ENCODE peak calls at places on chromosome 17, in six cellular contexts. A is A549; X is CD4-positive, alpha-beta T cell; F is left cardiac atrium; D is foreskin keratinocyte; S is K562. K is an unnamed sample.

GRCh38 chr17:81271226-81271625 is 23.9 kb downstream of the SLC38A10 start:
- ATAC-seq in S (no peak), X (no peak), F (no peak), A (peak), D (peak), K (no peak)

GRCh38 chr17:2085648-2085949 is 30.7 kb downstream of the HIC1 start:
- ATAC-seq in F (peak), A (no peak), D (no peak), X (no peak), S (no peak), K (no peak)

GRCh38 chr17:81263371-81264181 is 24.5 kb downstream of the NDUFAF8 start:
- ATAC-seq in F (no peak), X (no peak), A (no peak), D (no peak), S (no peak), K (no peak)

GRCh38 chr17:27485125-27485524 is 28.9 kb downstream of the KSR1 start:
- ATAC-seq in D (no peak), X (no peak), A (no peak), S (no peak), F (no peak), K (peak)

GRCh38 chr17:80263253-80264047 is 2.8 kb downstream of the RNF213 start:
- ATAC-seq in S (peak), D (peak), A (peak), F (peak), X (peak), K (peak)

GRCh38 chr17:75899767-75900468 is 3.2 kb upstream of the TRIM65 start:
- ATAC-seq in D (no peak), F (no peak), X (no peak), S (no peak), A (no peak), K (no peak)

GRCh38 chr17:38357488-38358123 is 6.0 kb downstream of the SOCS7 start:
- ATAC-seq in A (no peak), S (no peak), D (no peak), X (no peak), F (peak), K (no peak)

GRCh38 chr17:68612228-68612922 is 11.2 kb upstream of the FAM20A start:
- ATAC-seq in F (no peak), A (no peak), X (no peak), D (peak), S (no peak), K (peak)

GRCh38 chr17:77382356-77382911 is 241.7 kb downstream of the SEC14L1 start:
- ATAC-seq in F (no peak), X (peak), S (no peak), D (peak), A (no peak), K (no peak)

GRCh38 chr17:9512323-9513168 is 63.1 kb downstream of the STX8 start:
- ATAC-seq in X (no peak), F (no peak), A (peak), S (peak), D (peak), K (no peak)

GRCh38 chr17:16444258-16444886 is 29.0 kb downstream of the TRPV2 start:
- ATAC-seq in D (no peak), A (peak), S (peak), F (peak), X (no peak), K (no peak)

GRCh38 chr17:56297142-56297541 is 143.9 kb downstream of the ANKFN1 start:
- ATAC-seq in S (no peak), F (no peak), D (no peak), X (no peak), A (no peak), K (no peak)

GRCh38 chr17:35361027-35361426 is 12.4 kb downstream of the SLFN11 start:
- ATAC-seq in A (no peak), X (no peak), S (no peak), D (no peak), F (peak), K (no peak)

GRCh38 chr17:51527230-51527982 is 267.1 kb downstream of the UTP18 start:
- ATAC-seq in S (no peak), D (no peak), F (no peak), A (no peak), X (no peak), K (no peak)

GRCh38 chr17:30130121-30130520 is 13.5 kb downstream of the NSRP1 start:
- ATAC-seq in A (no peak), D (no peak), S (peak), F (no peak), X (no peak), K (no peak)

GRCh38 chr17:58060596-58061191 is 22.5 kb upstream of the DYNLL2 start:
- ATAC-seq in F (peak), S (no peak), A (no peak), D (peak), X (no peak), K (peak)

GRCh38 chr17:33680479-33680878 is 387.4 kb upstream of the ASIC2 start:
- ATAC-seq in X (no peak), S (no peak), F (no peak), A (no peak), D (no peak), K (no peak)

GRCh38 chr17:74601944-74602572 is 10.0 kb upstream of the CD300LD start:
- ATAC-seq in S (peak), D (no peak), A (peak), X (no peak), F (no peak), K (peak)

GRCh38 chr17:74616696-74617095 is 6.8 kb downstream of the CD300E start:
- ATAC-seq in S (no peak), D (no peak), A (no peak), X (no peak), F (no peak), K (no peak)

GRCh38 chr17:6753006-6753445 is 2.8 kb upstream of the XAF1 start:
- ATAC-seq in A (no peak), F (peak), X (peak), D (no peak), S (peak), K (peak)

GRCh38 chr17:7633093-7633492 is 3.2 kb downstream of the SHBG start:
- ATAC-seq in A (peak), X (no peak), F (no peak), S (peak), D (no peak), K (no peak)

GRCh38 chr17:50663812-50664374 is 29.2 kb downstream of the ABCC3 start:
- ATAC-seq in A (no peak), F (no peak), D (no peak), S (no peak), X (no peak), K (no peak)

GRCh38 chr17:17922198-17922901 is 49.9 kb downstream of the TOM1L2 start:
- ATAC-seq in A (peak), S (peak), D (no peak), X (no peak), F (no peak), K (no peak)

GRCh38 chr17:71681427-71682173 is 439.2 kb upstream of the SOX9 start:
- ATAC-seq in D (no peak), X (no peak), S (no peak), A (no peak), F (no peak), K (no peak)

GRCh38 chr17:38886643-38887010 is 16.8 kb downstream of the LASP1 start:
- ATAC-seq in X (no peak), D (no peak), A (no peak), F (no peak), S (no peak), K (no peak)

GRCh38 chr17:68238488-68238887 is 9.4 kb upstream of the AMZ2 start:
- ATAC-seq in F (no peak), A (no peak), S (no peak), X (peak), D (no peak), K (no peak)

GRCh38 chr17:9666461-9667050 is 21.2 kb downstream of the USP43 start:
- ATAC-seq in D (no peak), F (no peak), S (no peak), A (no peak), X (no peak), K (no peak)

GRCh38 chr17:75683467-75684041 is 16.4 kb downstream of the SAP30BP start:
- ATAC-seq in A (peak), S (peak), X (no peak), F (no peak), D (peak), K (peak)